ENCODE peak calls at places on chromosomes 6 and 20, in four cellular contexts. Y is cardiac fibroblast; D is stimulated activated CD4-positive, alpha-beta T cell treated with anti-CD3 and anti-CD28 coated beads, Interleukin-1b, Interleukin-23, amount 100 ng/mL, for 1 hour; R is EL. O is an unnamed sample.

GRCh38 chr6:11848852-11849731 is 70.5 kb upstream of the ADTRP start:
- DNase-seq in R (peak), D (no peak), Y (peak), O (no peak)

GRCh38 chr6:15744824-15745402 is 82.1 kb upstream of the DTNBP1 start:
- DNase-seq in Y (no peak), R (no peak), D (no peak), O (no peak)

GRCh38 chr20:9660236-9660868 is 146.0 kb downstream of the LAMP5 start:
- DNase-seq in D (no peak), Y (no peak), R (peak), O (no peak)

GRCh38 chr6:101818056-101818455 is 424.5 kb downstream of the GRIK2 start:
- DNase-seq in Y (no peak), R (no peak), D (no peak), O (no peak)

GRCh38 chr20:33026779-33027759 is 4.4 kb upstream of the BPIFB6 start:
- DNase-seq in R (no peak), D (no peak), Y (no peak), O (no peak)

GRCh38 chr6:27096834-27097511 is 150.5 kb upstream of the PRSS16 start:
- DNase-seq in R (peak), Y (peak), D (no peak), O (peak)

GRCh38 chr6:84618836-84619235 is 145.6 kb downstream of the TBX18 start:
- DNase-seq in Y (peak), D (no peak), R (peak), O (no peak)

GRCh38 chr6:63844287-63844686 is 208.7 kb downstream of the PHF3 start:
- DNase-seq in Y (peak), R (peak), D (no peak), O (peak)

GRCh38 chr6:36722879-36723278 is 25.3 kb downstream of the RAB44 start:
- DNase-seq in R (no peak), Y (no peak), D (no peak), O (no peak)

GRCh38 chr20:62145688-62146018 is 2.1 kb downstream of the SS18L1 start:
- DNase-seq in Y (no peak), R (no peak), D (no peak), O (no peak)

GRCh38 chr6:84284428-84285033 is 57.1 kb upstream of the CEP162 start:
- DNase-seq in D (no peak), R (peak), Y (peak), O (no peak)

GRCh38 chr6:2980465-2980855 is 9.1 kb upstream of the SERPINB6 start:
- DNase-seq in D (no peak), R (no peak), Y (no peak), O (no peak)

GRCh38 chr6:12450446-12450845 is 160.3 kb downstream of the EDN1 start:
- DNase-seq in R (no peak), Y (no peak), D (no peak), O (no peak)

GRCh38 chr6:104413767-104414166 is 446.0 kb downstream of the HACE1 start:
- DNase-seq in Y (no peak), D (no peak), R (no peak), O (no peak)

GRCh38 chr20:34863421-34863965 is 9.2 kb downstream of the GGT7 start:
- DNase-seq in R (no peak), D (no peak), Y (no peak), O (no peak)

GRCh38 chr20:44031822-44032582 is 117.3 kb downstream of the TOX2 start:
- DNase-seq in R (no peak), D (no peak), Y (no peak), O (no peak)

GRCh38 chr6:28489366-28490190 is 26.0 kb downstream of the GPX6 start:
- DNase-seq in Y (peak), D (no peak), R (peak), O (peak)

GRCh38 chr20:46544576-46544975 is 5.9 kb downstream of the OCSTAMP start:
- DNase-seq in Y (peak), R (no peak), D (no peak), O (no peak)

GRCh38 chr6:4693158-4693557 is 83.0 kb upstream of the CDYL start:
- DNase-seq in Y (no peak), R (no peak), D (no peak), O (no peak)

GRCh38 chr6:52513464-52513863 is 63.4 kb downstream of the TRAM2 start:
- DNase-seq in D (no peak), Y (peak), R (no peak), O (no peak)

GRCh38 chr20:4060054-4060795 is 44.9 kb upstream of the RNF24 start:
- DNase-seq in R (no peak), D (no peak), Y (no peak), O (no peak)

GRCh38 chr6:38215225-38215624 is 395.7 kb downstream of the ZFAND3 start:
- DNase-seq in R (no peak), Y (no peak), D (no peak), O (no peak)

GRCh38 chr20:60000271-60001026 is 42.2 kb downstream of the CDH26 start:
- DNase-seq in Y (no peak), R (no peak), D (no peak), O (no peak)

GRCh38 chr6:30998785-30999184 is 11.5 kb upstream of the MUC22 start:
- DNase-seq in D (no peak), R (no peak), Y (no peak), O (no peak)

GRCh38 chr6:154399097-154399496 is 42.5 kb upstream of the IPCEF1 start:
- DNase-seq in R (peak), D (no peak), Y (peak), O (peak)

GRCh38 chr20:2299301-2299700 is 3.5 kb downstream of the TGM3 start:
- DNase-seq in R (no peak), Y (peak), D (no peak), O (peak)

GRCh38 chr6:148509152-148509571 is 166.5 kb downstream of the SASH1 start:
- DNase-seq in D (no peak), Y (peak), R (peak), O (no peak)

GRCh38 chr6:25169551-25170335 is 109.4 kb upstream of the CARMIL1 start:
- DNase-seq in Y (peak), R (no peak), D (no peak), O (no peak)

GRCh38 chr6:47741807-47742206 is 40.0 kb upstream of the OPN5 start:
- DNase-seq in D (no peak), R (peak), Y (peak), O (no peak)

GRCh38 chr6:28807682-28808280 is 116.0 kb downstream of the TRIM27 start:
- DNase-seq in D (no peak), Y (peak), R (peak), O (peak)

GRCh38 chr6:13027200-13027599 is 301.1 kb downstream of the TBC1D7 start:
- DNase-seq in R (no peak), Y (no peak), D (no peak), O (no peak)

GRCh38 chr20:2386516-2387179 is 5.9 kb downstream of the TGM6 start:
- DNase-seq in D (no peak), Y (peak), R (peak), O (no peak)

GRCh38 chr20:33679758-33680485 is 5.7 kb upstream of the NECAB3 start:
- DNase-seq in D (no peak), Y (no peak), R (no peak), O (no peak)

GRCh38 chr6:152232494-152233151 is 404.5 kb downstream of the SYNE1 start:
- DNase-seq in R (peak), Y (peak), D (no peak), O (peak)

GRCh38 chr6:122283884-122284283 is 115.6 kb upstream of the HSF2 start:
- DNase-seq in D (no peak), Y (no peak), R (no peak), O (no peak)

GRCh38 chr6:54846857-54847721 is 518 bp downstream of the FAM83B start:
- DNase-seq in Y (peak), R (peak), D (no peak), O (no peak)

GRCh38 chr20:54173653-54174451 is at the start of gene CYP24A1:
- DNase-seq in Y (no peak), R (peak), D (no peak), O (peak)

GRCh38 chr6:23111984-23112383 is 542.6 kb downstream of the HDGFL1 start:
- DNase-seq in D (no peak), R (peak), Y (no peak), O (peak)

O was measured in trophoblast cell.